ENCODE peak calls at places on chromosome 13, in five cellular contexts. P is skeletal muscle cell, K is NCI-H510A, Q is vagina, X is bronchial epithelial cell. Z is an unnamed sample.

GRCh38 chr13:113548778-113549621 is 35.6 kb upstream of the TFDP1 start:
- DNase-seq in K (peak), Q (no peak), X (no peak), P (no peak), Z (no peak)

GRCh38 chr13:110210604-110210985 is 96.4 kb downstream of the COL4A1 start:
- DNase-seq in P (no peak), X (no peak), Q (no peak), K (no peak), Z (no peak)

GRCh38 chr13:58907347-58907746 is 1256.4 kb downstream of the DIAPH3 start:
- DNase-seq in K (no peak), Q (no peak), X (no peak), P (no peak), Z (no peak)

GRCh38 chr13:44125943-44126469 is 246.3 kb downstream of the LACC1 start:
- DNase-seq in Q (no peak), X (no peak), K (no peak), P (no peak), Z (no peak)

GRCh38 chr13:59776924-59777690 is 386.6 kb downstream of the DIAPH3 start:
- DNase-seq in X (peak), P (peak), Q (no peak), K (no peak), Z (peak)

GRCh38 chr13:31476753-31477152 is 262.6 kb upstream of the RXFP2 start:
- DNase-seq in P (no peak), X (no peak), Q (no peak), K (no peak), Z (no peak)

GRCh38 chr13:113029487-113030258 is 60.7 kb downstream of the MCF2L start:
- DNase-seq in P (no peak), Q (no peak), X (no peak), K (peak), Z (no peak)

GRCh38 chr13:36385471-36385870 is 39.3 kb upstream of the SPART start:
- DNase-seq in P (no peak), K (no peak), Q (no peak), X (peak), Z (no peak)

GRCh38 chr13:47211106-47211505 is 314.3 kb upstream of the HTR2A start:
- DNase-seq in X (peak), Q (no peak), P (no peak), K (no peak), Z (no peak)

GRCh38 chr13:71255633-71256032 is 611.4 kb downstream of the DACH1 start:
- DNase-seq in P (no peak), K (no peak), X (peak), Q (no peak), Z (peak)

GRCh38 chr13:44160549-44161278 is 212.9 kb upstream of the SERP2 start:
- DNase-seq in Q (no peak), P (no peak), K (no peak), X (peak), Z (no peak)

GRCh38 chr13:94009696-94010095 is 469.8 kb downstream of the DCT start:
- DNase-seq in P (peak), Q (no peak), X (peak), K (no peak), Z (no peak)

GRCh38 chr13:33186851-33187250 is 98.7 kb downstream of the STARD13 start:
- DNase-seq in K (no peak), P (no peak), Q (no peak), X (peak), Z (no peak)

GRCh38 chr13:51772781-51773180 is 31.2 kb downstream of the DHRS12 start:
- DNase-seq in P (no peak), Q (peak), X (no peak), K (no peak), Z (no peak)

GRCh38 chr13:104024416-104025170 is 958.4 kb upstream of the SLC10A2 start:
- DNase-seq in K (no peak), X (peak), Q (no peak), P (no peak), Z (no peak)

GRCh38 chr13:48775804-48776203 is 122.1 kb downstream of the CYSLTR2 start:
- DNase-seq in P (peak), Q (no peak), K (no peak), X (peak), Z (no peak)

GRCh38 chr13:34250151-34250550 is 432.2 kb downstream of the RFC3 start:
- DNase-seq in X (no peak), P (no peak), K (no peak), Q (no peak), Z (no peak)

GRCh38 chr13:103044054-103044453 is 22.2 kb downstream of the SLC10A2 start:
- DNase-seq in P (no peak), X (peak), K (no peak), Q (no peak), Z (peak)

GRCh38 chr13:26051231-26052135 is at the start of gene SHISA2:
- DNase-seq in X (peak), P (no peak), Q (no peak), K (peak), Z (no peak)

GRCh38 chr13:41107584-41108014 is 25.0 kb downstream of the KBTBD6 start:
- DNase-seq in K (no peak), X (no peak), P (no peak), Q (no peak), Z (no peak)

GRCh38 chr13:99055286-99056073 is 77.6 kb upstream of the DOCK9 start:
- DNase-seq in K (no peak), P (no peak), X (no peak), Q (peak), Z (no peak)

GRCh38 chr13:46641274-46642081 is 88.5 kb downstream of the LRCH1 start:
- DNase-seq in X (no peak), K (no peak), Q (no peak), P (no peak), Z (no peak)

GRCh38 chr13:64553411-64554129 is 2676.6 kb downstream of the PCDH9 start:
- DNase-seq in K (no peak), P (no peak), Q (no peak), X (peak), Z (no peak)

GRCh38 chr13:75050419-75051066 is 431.4 kb downstream of the TBC1D4 start:
- DNase-seq in K (no peak), X (peak), P (peak), Q (no peak), Z (no peak)

GRCh38 chr13:73661687-73662425 is 472.3 kb downstream of the KLF12 start:
- DNase-seq in Q (no peak), K (no peak), P (no peak), X (no peak), Z (no peak)

GRCh38 chr13:82654851-82655517 is 1227.3 kb downstream of the SLITRK1 start:
- DNase-seq in Q (no peak), P (no peak), K (no peak), X (peak), Z (no peak)

GRCh38 chr13:84651288-84651687 is 769.0 kb upstream of the SLITRK1 start:
- DNase-seq in Q (no peak), P (peak), K (no peak), X (peak), Z (peak)

GRCh38 chr13:94435604-94436226 is 43.8 kb downstream of the DCT start:
- DNase-seq in Q (no peak), K (peak), P (peak), X (peak), Z (no peak)

GRCh38 chr13:59413121-59413520 is 750.6 kb downstream of the DIAPH3 start:
- DNase-seq in X (no peak), P (no peak), K (no peak), Q (no peak), Z (no peak)

GRCh38 chr13:75621147-75621546 is 15.0 kb upstream of the LMO7 start:
- DNase-seq in K (no peak), P (peak), X (no peak), Q (no peak), Z (no peak)

GRCh38 chr13:24307211-24308067 is 1.9 kb upstream of the C1QTNF9 start:
- DNase-seq in Q (peak), P (no peak), K (no peak), X (no peak), Z (no peak)

GRCh38 chr13:92390217-92390616 is 836.4 kb upstream of the GPC6 start:
- DNase-seq in Q (no peak), P (no peak), X (no peak), K (peak), Z (no peak)

GRCh38 chr13:61695147-61695546 is 279.5 kb upstream of the PCDH20 start:
- DNase-seq in K (no peak), Q (no peak), X (peak), P (peak), Z (peak)

GRCh38 chr13:98997738-98998641 is 20.1 kb upstream of the DOCK9 start:
- DNase-seq in X (peak), Q (no peak), K (no peak), P (peak), Z (no peak)